ENCODE peak calls at places on chromosomes 6 and 20, in ten cellular contexts. One of them, this sample, is unnamed.

GRCh38 chr6:1179571-1180459 is 132.1 kb upstream of the FOXQ1 start:
- DNase-seq in ELF-1: no peak
- DNase-seq in activated T-cell treated with anti-CD3 and anti-CD28 coated beads, Interleukin-2, amount 50 U/mL, for 4 hours: no peak
- DNase-seq in BE2C: no peak
- DNase-seq in activated naive CD4-positive, alpha-beta T cell treated with anti-CD3 and anti-CD28 coated beads, Interleukin-2, amount 50 U/mL, for 72 hours: no peak
- DNase-seq in ovary: no peak
- DNase-seq in cardiac fibroblast: no peak
- DNase-seq in AG08396: no peak
- DNase-seq in SW 1271: no peak
- DNase-seq in AG10803: no peak
- DNase-seq in this sample: no peak

GRCh38 chr20:37543828-37544227 is 16.2 kb upstream of the BLCAP start:
- DNase-seq in activated naive CD4-positive, alpha-beta T cell treated with anti-CD3 and anti-CD28 coated beads, Interleukin-2, amount 50 U/mL, for 72 hours: no peak
- DNase-seq in activated T-cell treated with anti-CD3 and anti-CD28 coated beads, Interleukin-2, amount 50 U/mL, for 4 hours: no peak
- DNase-seq in cardiac fibroblast: peak; percentile 59
- DNase-seq in AG08396: peak; percentile 68
- DNase-seq in BE2C: no peak
- DNase-seq in AG10803: peak; percentile 50
- DNase-seq in ovary: no peak
- DNase-seq in ELF-1: no peak
- DNase-seq in SW 1271: peak; percentile 48
- DNase-seq in this sample: no peak

GRCh38 chr20:37349517-37350491 is 3.9 kb downstream of the SRC start:
- DNase-seq in AG08396: peak; percentile 64
- DNase-seq in activated naive CD4-positive, alpha-beta T cell treated with anti-CD3 and anti-CD28 coated beads, Interleukin-2, amount 50 U/mL, for 72 hours: no peak
- DNase-seq in activated T-cell treated with anti-CD3 and anti-CD28 coated beads, Interleukin-2, amount 50 U/mL, for 4 hours: no peak
- DNase-seq in BE2C: no peak
- DNase-seq in ELF-1: no peak
- DNase-seq in AG10803: peak; percentile 34
- DNase-seq in cardiac fibroblast: peak; percentile 63
- DNase-seq in ovary: no peak
- DNase-seq in SW 1271: no peak
- DNase-seq in this sample: no peak

GRCh38 chr20:41173791-41174341 is 36.5 kb downstream of the PLCG1 start:
- DNase-seq in activated T-cell treated with anti-CD3 and anti-CD28 coated beads, Interleukin-2, amount 50 U/mL, for 4 hours: peak; percentile 1
- DNase-seq in activated naive CD4-positive, alpha-beta T cell treated with anti-CD3 and anti-CD28 coated beads, Interleukin-2, amount 50 U/mL, for 72 hours: no peak
- DNase-seq in AG08396: no peak
- DNase-seq in ELF-1: no peak
- DNase-seq in SW 1271: no peak
- DNase-seq in BE2C: no peak
- DNase-seq in ovary: peak; percentile 34
- DNase-seq in AG10803: no peak
- DNase-seq in cardiac fibroblast: no peak
- DNase-seq in this sample: no peak

GRCh38 chr6:9984607-9985006 is 430.3 kb downstream of the TFAP2A start:
- DNase-seq in activated naive CD4-positive, alpha-beta T cell treated with anti-CD3 and anti-CD28 coated beads, Interleukin-2, amount 50 U/mL, for 72 hours: no peak
- DNase-seq in ovary: no peak
- DNase-seq in AG08396: no peak
- DNase-seq in BE2C: no peak
- DNase-seq in activated T-cell treated with anti-CD3 and anti-CD28 coated beads, Interleukin-2, amount 50 U/mL, for 4 hours: no peak
- DNase-seq in cardiac fibroblast: no peak
- DNase-seq in SW 1271: no peak
- DNase-seq in ELF-1: no peak
- DNase-seq in AG10803: no peak
- DNase-seq in this sample: no peak

GRCh38 chr6:34792605-34793500 is 970 bp downstream of the BLTP3A start:
- DNase-seq in ovary: no peak
- DNase-seq in activated naive CD4-positive, alpha-beta T cell treated with anti-CD3 and anti-CD28 coated beads, Interleukin-2, amount 50 U/mL, for 72 hours: peak; percentile 20
- DNase-seq in activated T-cell treated with anti-CD3 and anti-CD28 coated beads, Interleukin-2, amount 50 U/mL, for 4 hours: no peak
- DNase-seq in cardiac fibroblast: peak; percentile 64
- DNase-seq in AG10803: peak; percentile 62
- DNase-seq in SW 1271: no peak
- DNase-seq in ELF-1: peak; percentile 69
- DNase-seq in BE2C: peak; percentile 35
- DNase-seq in AG08396: peak; percentile 53
- DNase-seq in this sample: no peak

GRCh38 chr6:159594750-159595117 is 98.3 kb downstream of the SOD2 start:
- DNase-seq in ELF-1: no peak
- DNase-seq in cardiac fibroblast: peak; percentile 55
- DNase-seq in AG08396: peak; percentile 54
- DNase-seq in SW 1271: peak; percentile 60
- DNase-seq in activated naive CD4-positive, alpha-beta T cell treated with anti-CD3 and anti-CD28 coated beads, Interleukin-2, amount 50 U/mL, for 72 hours: no peak
- DNase-seq in BE2C: no peak
- DNase-seq in activated T-cell treated with anti-CD3 and anti-CD28 coated beads, Interleukin-2, amount 50 U/mL, for 4 hours: no peak
- DNase-seq in AG10803: peak; percentile 64
- DNase-seq in ovary: no peak
- DNase-seq in this sample: no peak

GRCh38 chr6:29926795-29927427 is 15.4 kb upstream of the HLA-A start:
- DNase-seq in AG08396: peak; percentile 78
- DNase-seq in ovary: peak; percentile 83
- DNase-seq in ELF-1: no peak
- DNase-seq in BE2C: no peak
- DNase-seq in cardiac fibroblast: peak; percentile 72
- DNase-seq in AG10803: peak; percentile 71
- DNase-seq in SW 1271: peak; percentile 78
- DNase-seq in activated T-cell treated with anti-CD3 and anti-CD28 coated beads, Interleukin-2, amount 50 U/mL, for 4 hours: peak; percentile 68
- DNase-seq in activated naive CD4-positive, alpha-beta T cell treated with anti-CD3 and anti-CD28 coated beads, Interleukin-2, amount 50 U/mL, for 72 hours: peak; percentile 79
- DNase-seq in this sample: peak; percentile 8

GRCh38 chr6:110520188-110520956 is 44.0 kb upstream of the SLC22A16 start:
- DNase-seq in ovary: no peak
- DNase-seq in AG10803: no peak
- DNase-seq in BE2C: no peak
- DNase-seq in cardiac fibroblast: no peak
- DNase-seq in activated naive CD4-positive, alpha-beta T cell treated with anti-CD3 and anti-CD28 coated beads, Interleukin-2, amount 50 U/mL, for 72 hours: no peak
- DNase-seq in activated T-cell treated with anti-CD3 and anti-CD28 coated beads, Interleukin-2, amount 50 U/mL, for 4 hours: no peak
- DNase-seq in ELF-1: no peak
- DNase-seq in AG08396: no peak
- DNase-seq in SW 1271: no peak
- DNase-seq in this sample: no peak

GRCh38 chr20:60046011-60046413 is 87.8 kb downstream of the CDH26 start:
- DNase-seq in ELF-1: no peak
- DNase-seq in AG10803: peak; percentile 84
- DNase-seq in activated T-cell treated with anti-CD3 and anti-CD28 coated beads, Interleukin-2, amount 50 U/mL, for 4 hours: no peak
- DNase-seq in ovary: no peak
- DNase-seq in BE2C: no peak
- DNase-seq in activated naive CD4-positive, alpha-beta T cell treated with anti-CD3 and anti-CD28 coated beads, Interleukin-2, amount 50 U/mL, for 72 hours: no peak
- DNase-seq in cardiac fibroblast: no peak
- DNase-seq in AG08396: no peak
- DNase-seq in SW 1271: no peak
- DNase-seq in this sample: no peak

GRCh38 chr6:56902551-56903464 is 52.1 kb upstream of the BEND6 start:
- DNase-seq in ELF-1: no peak
- DNase-seq in AG08396: peak; percentile 45
- DNase-seq in ovary: peak; percentile 52
- DNase-seq in SW 1271: peak; percentile 48
- DNase-seq in activated naive CD4-positive, alpha-beta T cell treated with anti-CD3 and anti-CD28 coated beads, Interleukin-2, amount 50 U/mL, for 72 hours: no peak
- DNase-seq in BE2C: no peak
- DNase-seq in activated T-cell treated with anti-CD3 and anti-CD28 coated beads, Interleukin-2, amount 50 U/mL, for 4 hours: no peak
- DNase-seq in AG10803: peak; percentile 83
- DNase-seq in cardiac fibroblast: peak; percentile 80
- DNase-seq in this sample: no peak

GRCh38 chr6:159043236-159043635 is 1.6 kb downstream of the TAGAP start:
- DNase-seq in BE2C: no peak
- DNase-seq in ovary: no peak
- DNase-seq in ELF-1: no peak
- DNase-seq in AG10803: no peak
- DNase-seq in cardiac fibroblast: no peak
- DNase-seq in activated T-cell treated with anti-CD3 and anti-CD28 coated beads, Interleukin-2, amount 50 U/mL, for 4 hours: no peak
- DNase-seq in SW 1271: no peak
- DNase-seq in activated naive CD4-positive, alpha-beta T cell treated with anti-CD3 and anti-CD28 coated beads, Interleukin-2, amount 50 U/mL, for 72 hours: no peak
- DNase-seq in AG08396: no peak
- DNase-seq in this sample: no peak

GRCh38 chr6:90860822-90861601 is 274.1 kb upstream of the MAP3K7 start:
- DNase-seq in BE2C: no peak
- DNase-seq in activated naive CD4-positive, alpha-beta T cell treated with anti-CD3 and anti-CD28 coated beads, Interleukin-2, amount 50 U/mL, for 72 hours: no peak
- DNase-seq in cardiac fibroblast: no peak
- DNase-seq in AG08396: no peak
- DNase-seq in ELF-1: no peak
- DNase-seq in SW 1271: no peak
- DNase-seq in AG10803: no peak
- DNase-seq in ovary: no peak
- DNase-seq in activated T-cell treated with anti-CD3 and anti-CD28 coated beads, Interleukin-2, amount 50 U/mL, for 4 hours: no peak
- DNase-seq in this sample: no peak

GRCh38 chr6:15569035-15569995 is 93.5 kb downstream of the DTNBP1 start:
- DNase-seq in AG08396: no peak
- DNase-seq in activated T-cell treated with anti-CD3 and anti-CD28 coated beads, Interleukin-2, amount 50 U/mL, for 4 hours: no peak
- DNase-seq in cardiac fibroblast: peak; percentile 12
- DNase-seq in ELF-1: peak; percentile 57
- DNase-seq in BE2C: no peak
- DNase-seq in activated naive CD4-positive, alpha-beta T cell treated with anti-CD3 and anti-CD28 coated beads, Interleukin-2, amount 50 U/mL, for 72 hours: no peak
- DNase-seq in ovary: no peak
- DNase-seq in SW 1271: no peak
- DNase-seq in AG10803: no peak
- DNase-seq in this sample: no peak

GRCh38 chr20:59163641-59164530 is at the start of gene ZNF831:
- DNase-seq in ELF-1: no peak
- DNase-seq in AG08396: no peak
- DNase-seq in BE2C: no peak
- DNase-seq in AG10803: no peak
- DNase-seq in activated naive CD4-positive, alpha-beta T cell treated with anti-CD3 and anti-CD28 coated beads, Interleukin-2, amount 50 U/mL, for 72 hours: no peak
- DNase-seq in activated T-cell treated with anti-CD3 and anti-CD28 coated beads, Interleukin-2, amount 50 U/mL, for 4 hours: no peak
- DNase-seq in ovary: no peak
- DNase-seq in cardiac fibroblast: no peak
- DNase-seq in SW 1271: no peak
- DNase-seq in this sample: no peak

This sample was measured in pulmonary artery endothelial cell.